ENCODE peak calls at places on chromosomes 1 and 21, in six cellular contexts. One of them, this sample, is unnamed.

GRCh38 chr1:28122183-28122582 is 33.8 kb upstream of the EYA3 start:
- DNase-seq in Calu3: no peak
- DNase-seq in activated naive CD4-positive, alpha-beta T cell treated with anti-CD3 and anti-CD28 coated beads, Interleukin-2, amount 50 U/mL, for 72 hours: no peak
- DNase-seq in fibroblast of pulmonary artery: peak; percentile 48
- DNase-seq in NCI-H774: no peak
- DNase-seq in HEK293T: no peak
- DNase-seq in this sample: no peak

GRCh38 chr1:157034137-157034800 is 11.3 kb downstream of the ARHGEF11 start:
- DNase-seq in Calu3: peak; percentile 39
- DNase-seq in activated naive CD4-positive, alpha-beta T cell treated with anti-CD3 and anti-CD28 coated beads, Interleukin-2, amount 50 U/mL, for 72 hours: no peak
- DNase-seq in fibroblast of pulmonary artery: peak; percentile 20
- DNase-seq in NCI-H774: no peak
- DNase-seq in HEK293T: no peak
- DNase-seq in this sample: no peak

GRCh38 chr1:30745834-30746208 is 11.8 kb downstream of the LAPTM5 start:
- DNase-seq in Calu3: no peak
- DNase-seq in activated naive CD4-positive, alpha-beta T cell treated with anti-CD3 and anti-CD28 coated beads, Interleukin-2, amount 50 U/mL, for 72 hours: no peak
- DNase-seq in fibroblast of pulmonary artery: no peak
- DNase-seq in NCI-H774: no peak
- DNase-seq in HEK293T: no peak
- DNase-seq in this sample: no peak

GRCh38 chr1:226659136-226659535 is 79.9 kb downstream of the ITPKB start:
- DNase-seq in Calu3: no peak
- DNase-seq in activated naive CD4-positive, alpha-beta T cell treated with anti-CD3 and anti-CD28 coated beads, Interleukin-2, amount 50 U/mL, for 72 hours: no peak
- DNase-seq in fibroblast of pulmonary artery: no peak
- DNase-seq in NCI-H774: no peak
- DNase-seq in HEK293T: no peak
- DNase-seq in this sample: no peak

GRCh38 chr1:12595839-12596821 is 21.9 kb downstream of the DHRS3 start:
- DNase-seq in Calu3: peak; percentile 94
- DNase-seq in activated naive CD4-positive, alpha-beta T cell treated with anti-CD3 and anti-CD28 coated beads, Interleukin-2, amount 50 U/mL, for 72 hours: no peak
- DNase-seq in fibroblast of pulmonary artery: peak; percentile 97
- DNase-seq in NCI-H774: no peak
- DNase-seq in HEK293T: no peak
- DNase-seq in this sample: peak; percentile 77

GRCh38 chr1:66262233-66262632 is 271.7 kb upstream of the SGIP1 start:
- DNase-seq in Calu3: peak; percentile 24
- DNase-seq in activated naive CD4-positive, alpha-beta T cell treated with anti-CD3 and anti-CD28 coated beads, Interleukin-2, amount 50 U/mL, for 72 hours: no peak
- DNase-seq in fibroblast of pulmonary artery: peak; percentile 86
- DNase-seq in NCI-H774: no peak
- DNase-seq in HEK293T: no peak
- DNase-seq in this sample: no peak

GRCh38 chr21:30463713-30464112 is 16.5 kb downstream of the KRTAP19-1 start:
- DNase-seq in Calu3: no peak
- DNase-seq in activated naive CD4-positive, alpha-beta T cell treated with anti-CD3 and anti-CD28 coated beads, Interleukin-2, amount 50 U/mL, for 72 hours: no peak
- DNase-seq in fibroblast of pulmonary artery: no peak
- DNase-seq in NCI-H774: no peak
- DNase-seq in HEK293T: no peak
- DNase-seq in this sample: no peak

GRCh38 chr1:62012821-62013220 is 181.8 kb upstream of the L1TD1 start:
- DNase-seq in Calu3: no peak
- DNase-seq in activated naive CD4-positive, alpha-beta T cell treated with anti-CD3 and anti-CD28 coated beads, Interleukin-2, amount 50 U/mL, for 72 hours: no peak
- DNase-seq in fibroblast of pulmonary artery: no peak
- DNase-seq in NCI-H774: no peak
- DNase-seq in HEK293T: no peak
- DNase-seq in this sample: peak; percentile 6

GRCh38 chr1:222233441-222234180 is 314.3 kb downstream of the HHIPL2 start:
- DNase-seq in Calu3: no peak
- DNase-seq in activated naive CD4-positive, alpha-beta T cell treated with anti-CD3 and anti-CD28 coated beads, Interleukin-2, amount 50 U/mL, for 72 hours: no peak
- DNase-seq in fibroblast of pulmonary artery: peak; percentile 40
- DNase-seq in NCI-H774: no peak
- DNase-seq in HEK293T: no peak
- DNase-seq in this sample: no peak

GRCh38 chr1:47593598-47594285 is 155.9 kb downstream of the FOXD2 start:
- DNase-seq in Calu3: no peak
- DNase-seq in activated naive CD4-positive, alpha-beta T cell treated with anti-CD3 and anti-CD28 coated beads, Interleukin-2, amount 50 U/mL, for 72 hours: no peak
- DNase-seq in fibroblast of pulmonary artery: no peak
- DNase-seq in NCI-H774: no peak
- DNase-seq in HEK293T: no peak
- DNase-seq in this sample: no peak

GRCh38 chr1:11152755-11153154 is 36.4 kb upstream of the ANGPTL7 start:
- DNase-seq in Calu3: no peak
- DNase-seq in activated naive CD4-positive, alpha-beta T cell treated with anti-CD3 and anti-CD28 coated beads, Interleukin-2, amount 50 U/mL, for 72 hours: no peak
- DNase-seq in fibroblast of pulmonary artery: no peak
- DNase-seq in NCI-H774: no peak
- DNase-seq in HEK293T: no peak
- DNase-seq in this sample: no peak

GRCh38 chr1:212942679-212943392 is 7.5 kb upstream of the VASH2 start:
- DNase-seq in Calu3: no peak
- DNase-seq in activated naive CD4-positive, alpha-beta T cell treated with anti-CD3 and anti-CD28 coated beads, Interleukin-2, amount 50 U/mL, for 72 hours: no peak
- DNase-seq in fibroblast of pulmonary artery: no peak
- DNase-seq in NCI-H774: no peak
- DNase-seq in HEK293T: no peak
- DNase-seq in this sample: no peak

GRCh38 chr21:15631342-15631741 is 98.4 kb upstream of the USP25 start:
- DNase-seq in Calu3: no peak
- DNase-seq in activated naive CD4-positive, alpha-beta T cell treated with anti-CD3 and anti-CD28 coated beads, Interleukin-2, amount 50 U/mL, for 72 hours: no peak
- DNase-seq in fibroblast of pulmonary artery: peak; percentile 80
- DNase-seq in NCI-H774: no peak
- DNase-seq in HEK293T: no peak
- DNase-seq in this sample: no peak

GRCh38 chr1:44283524-44284173 is 70.4 kb downstream of the DMAP1 start:
- DNase-seq in Calu3: no peak
- DNase-seq in activated naive CD4-positive, alpha-beta T cell treated with anti-CD3 and anti-CD28 coated beads, Interleukin-2, amount 50 U/mL, for 72 hours: no peak
- DNase-seq in fibroblast of pulmonary artery: no peak
- DNase-seq in NCI-H774: peak; percentile 99
- DNase-seq in HEK293T: no peak
- DNase-seq in this sample: peak; percentile 62

GRCh38 chr1:201396859-201397464 is 2.2 kb downstream of the LAD1 start:
- DNase-seq in Calu3: peak; percentile 91
- DNase-seq in activated naive CD4-positive, alpha-beta T cell treated with anti-CD3 and anti-CD28 coated beads, Interleukin-2, amount 50 U/mL, for 72 hours: no peak
- DNase-seq in fibroblast of pulmonary artery: no peak
- DNase-seq in NCI-H774: no peak
- DNase-seq in HEK293T: no peak
- DNase-seq in this sample: peak; percentile 94

GRCh38 chr1:174875306-174875705 is 124.4 kb upstream of the CACYBP start:
- DNase-seq in Calu3: peak; percentile 94
- DNase-seq in activated naive CD4-positive, alpha-beta T cell treated with anti-CD3 and anti-CD28 coated beads, Interleukin-2, amount 50 U/mL, for 72 hours: no peak
- DNase-seq in fibroblast of pulmonary artery: no peak
- DNase-seq in NCI-H774: peak; percentile 92
- DNase-seq in HEK293T: peak; percentile 22
- DNase-seq in this sample: peak; percentile 84

GRCh38 chr21:45877160-45877438 is 104.5 kb upstream of the COL6A1 start:
- DNase-seq in Calu3: no peak
- DNase-seq in activated naive CD4-positive, alpha-beta T cell treated with anti-CD3 and anti-CD28 coated beads, Interleukin-2, amount 50 U/mL, for 72 hours: no peak
- DNase-seq in fibroblast of pulmonary artery: no peak
- DNase-seq in NCI-H774: no peak
- DNase-seq in HEK293T: no peak
- DNase-seq in this sample: no peak

GRCh38 chr21:38092033-38092432 is 164.8 kb upstream of the KCNJ15 start:
- DNase-seq in Calu3: no peak
- DNase-seq in activated naive CD4-positive, alpha-beta T cell treated with anti-CD3 and anti-CD28 coated beads, Interleukin-2, amount 50 U/mL, for 72 hours: no peak
- DNase-seq in fibroblast of pulmonary artery: no peak
- DNase-seq in NCI-H774: no peak
- DNase-seq in HEK293T: no peak
- DNase-seq in this sample: no peak

GRCh38 chr1:24914226-24915069 is 15.6 kb downstream of the RUNX3 start:
- DNase-seq in Calu3: no peak
- DNase-seq in activated naive CD4-positive, alpha-beta T cell treated with anti-CD3 and anti-CD28 coated beads, Interleukin-2, amount 50 U/mL, for 72 hours: no peak
- DNase-seq in fibroblast of pulmonary artery: no peak
- DNase-seq in NCI-H774: no peak
- DNase-seq in HEK293T: no peak
- DNase-seq in this sample: no peak

GRCh38 chr1:211830330-211831142 is at the start of gene LPGAT1:
- DNase-seq in Calu3: peak; percentile 90
- DNase-seq in activated naive CD4-positive, alpha-beta T cell treated with anti-CD3 and anti-CD28 coated beads, Interleukin-2, amount 50 U/mL, for 72 hours: peak; percentile 77
- DNase-seq in fibroblast of pulmonary artery: peak; percentile 59
- DNase-seq in NCI-H774: peak; percentile 79
- DNase-seq in HEK293T: peak; percentile 91
- DNase-seq in this sample: peak; percentile 83

GRCh38 chr1:47347735-47348134 is 14.1 kb downstream of the CMPK1 start:
- DNase-seq in Calu3: no peak
- DNase-seq in activated naive CD4-positive, alpha-beta T cell treated with anti-CD3 and anti-CD28 coated beads, Interleukin-2, amount 50 U/mL, for 72 hours: no peak
- DNase-seq in fibroblast of pulmonary artery: no peak
- DNase-seq in NCI-H774: no peak
- DNase-seq in HEK293T: no peak
- DNase-seq in this sample: no peak

GRCh38 chr1:162724583-162725120 is 65.8 kb upstream of the HSD17B7 start:
- DNase-seq in Calu3: no peak
- DNase-seq in activated naive CD4-positive, alpha-beta T cell treated with anti-CD3 and anti-CD28 coated beads, Interleukin-2, amount 50 U/mL, for 72 hours: no peak
- DNase-seq in fibroblast of pulmonary artery: no peak
- DNase-seq in NCI-H774: no peak
- DNase-seq in HEK293T: no peak
- DNase-seq in this sample: no peak

GRCh38 chr1:163320891-163321290 is 863 bp upstream of the NUF2 start:
- DNase-seq in Calu3: no peak
- DNase-seq in activated naive CD4-positive, alpha-beta T cell treated with anti-CD3 and anti-CD28 coated beads, Interleukin-2, amount 50 U/mL, for 72 hours: no peak
- DNase-seq in fibroblast of pulmonary artery: no peak
- DNase-seq in NCI-H774: no peak
- DNase-seq in HEK293T: no peak
- DNase-seq in this sample: no peak

GRCh38 chr1:236261898-236262297 is 19.9 kb downstream of the ERO1B start:
- DNase-seq in Calu3: no peak
- DNase-seq in activated naive CD4-positive, alpha-beta T cell treated with anti-CD3 and anti-CD28 coated beads, Interleukin-2, amount 50 U/mL, for 72 hours: no peak
- DNase-seq in fibroblast of pulmonary artery: no peak
- DNase-seq in NCI-H774: no peak
- DNase-seq in HEK293T: no peak
- DNase-seq in this sample: no peak

GRCh38 chr1:215056584-215056983 is 26.0 kb upstream of the KCNK2 start:
- DNase-seq in Calu3: no peak
- DNase-seq in activated naive CD4-positive, alpha-beta T cell treated with anti-CD3 and anti-CD28 coated beads, Interleukin-2, amount 50 U/mL, for 72 hours: no peak
- DNase-seq in fibroblast of pulmonary artery: peak; percentile 10
- DNase-seq in NCI-H774: no peak
- DNase-seq in HEK293T: no peak
- DNase-seq in this sample: no peak

GRCh38 chr1:234272656-234273312 is 100.5 kb upstream of the COA6 start:
- DNase-seq in Calu3: no peak
- DNase-seq in activated naive CD4-positive, alpha-beta T cell treated with anti-CD3 and anti-CD28 coated beads, Interleukin-2, amount 50 U/mL, for 72 hours: no peak
- DNase-seq in fibroblast of pulmonary artery: no peak
- DNase-seq in NCI-H774: peak; percentile 73
- DNase-seq in HEK293T: no peak
- DNase-seq in this sample: peak; percentile 59

GRCh38 chr1:230303822-230304221 is 122.3 kb downstream of the PGBD5 start:
- DNase-seq in Calu3: no peak
- DNase-seq in activated naive CD4-positive, alpha-beta T cell treated with anti-CD3 and anti-CD28 coated beads, Interleukin-2, amount 50 U/mL, for 72 hours: no peak
- DNase-seq in fibroblast of pulmonary artery: peak; percentile 81
- DNase-seq in NCI-H774: no peak
- DNase-seq in HEK293T: no peak
- DNase-seq in this sample: no peak

GRCh38 chr1:209076688-209077087 is 506.8 kb upstream of the CAMK1G start:
- DNase-seq in Calu3: no peak
- DNase-seq in activated naive CD4-positive, alpha-beta T cell treated with anti-CD3 and anti-CD28 coated beads, Interleukin-2, amount 50 U/mL, for 72 hours: no peak
- DNase-seq in fibroblast of pulmonary artery: no peak
- DNase-seq in NCI-H774: no peak
- DNase-seq in HEK293T: no peak
- DNase-seq in this sample: no peak

GRCh38 chr1:115222616-115223402 is 115.2 kb downstream of the NGF start:
- DNase-seq in Calu3: no peak
- DNase-seq in activated naive CD4-positive, alpha-beta T cell treated with anti-CD3 and anti-CD28 coated beads, Interleukin-2, amount 50 U/mL, for 72 hours: no peak
- DNase-seq in fibroblast of pulmonary artery: no peak
- DNase-seq in NCI-H774: no peak
- DNase-seq in HEK293T: no peak
- DNase-seq in this sample: no peak

GRCh38 chr1:156429308-156430060 is 60.5 kb downstream of the RHBG start:
- DNase-seq in Calu3: no peak
- DNase-seq in activated naive CD4-positive, alpha-beta T cell treated with anti-CD3 and anti-CD28 coated beads, Interleukin-2, amount 50 U/mL, for 72 hours: no peak
- DNase-seq in fibroblast of pulmonary artery: no peak
- DNase-seq in NCI-H774: no peak
- DNase-seq in HEK293T: no peak
- DNase-seq in this sample: no peak

GRCh38 chr1:235642021-235642942 is 7.3 kb downstream of the GNG4 start:
- DNase-seq in Calu3: peak; percentile 71
- DNase-seq in activated naive CD4-positive, alpha-beta T cell treated with anti-CD3 and anti-CD28 coated beads, Interleukin-2, amount 50 U/mL, for 72 hours: peak; percentile 56
- DNase-seq in fibroblast of pulmonary artery: peak; percentile 67
- DNase-seq in NCI-H774: peak; percentile 64
- DNase-seq in HEK293T: no peak
- DNase-seq in this sample: no peak

GRCh38 chr1:33177996-33178540 is 3.8 kb downstream of the TRIM62 start:
- DNase-seq in Calu3: no peak
- DNase-seq in activated naive CD4-positive, alpha-beta T cell treated with anti-CD3 and anti-CD28 coated beads, Interleukin-2, amount 50 U/mL, for 72 hours: no peak
- DNase-seq in fibroblast of pulmonary artery: no peak
- DNase-seq in NCI-H774: no peak
- DNase-seq in HEK293T: no peak
- DNase-seq in this sample: no peak

GRCh38 chr1:15833069-15833679 is 14.3 kb upstream of the SPEN start:
- DNase-seq in Calu3: peak; percentile 49
- DNase-seq in activated naive CD4-positive, alpha-beta T cell treated with anti-CD3 and anti-CD28 coated beads, Interleukin-2, amount 50 U/mL, for 72 hours: peak; percentile 43
- DNase-seq in fibroblast of pulmonary artery: no peak
- DNase-seq in NCI-H774: no peak
- DNase-seq in HEK293T: no peak
- DNase-seq in this sample: peak; percentile 42

GRCh38 chr1:41314376-41314775 is 46.9 kb upstream of the FOXO6 start:
- DNase-seq in Calu3: no peak
- DNase-seq in activated naive CD4-positive, alpha-beta T cell treated with anti-CD3 and anti-CD28 coated beads, Interleukin-2, amount 50 U/mL, for 72 hours: no peak
- DNase-seq in fibroblast of pulmonary artery: no peak
- DNase-seq in NCI-H774: no peak
- DNase-seq in HEK293T: no peak
- DNase-seq in this sample: no peak

GRCh38 chr1:212413902-212414327 is 771 bp downstream of the PACC1 start:
- DNase-seq in Calu3: no peak
- DNase-seq in activated naive CD4-positive, alpha-beta T cell treated with anti-CD3 and anti-CD28 coated beads, Interleukin-2, amount 50 U/mL, for 72 hours: no peak
- DNase-seq in fibroblast of pulmonary artery: peak; percentile 18
- DNase-seq in NCI-H774: no peak
- DNase-seq in HEK293T: peak; percentile 77
- DNase-seq in this sample: no peak

GRCh38 chr1:6506210-6507036 is 15.0 kb upstream of the PLEKHG5 start:
- DNase-seq in Calu3: no peak
- DNase-seq in activated naive CD4-positive, alpha-beta T cell treated with anti-CD3 and anti-CD28 coated beads, Interleukin-2, amount 50 U/mL, for 72 hours: no peak
- DNase-seq in fibroblast of pulmonary artery: no peak
- DNase-seq in NCI-H774: no peak
- DNase-seq in HEK293T: no peak
- DNase-seq in this sample: no peak

GRCh38 chr1:229624906-229625871 is 733 bp downstream of the TAF5L start:
- DNase-seq in Calu3: peak; percentile 73
- DNase-seq in activated naive CD4-positive, alpha-beta T cell treated with anti-CD3 and anti-CD28 coated beads, Interleukin-2, amount 50 U/mL, for 72 hours: peak; percentile 48
- DNase-seq in fibroblast of pulmonary artery: peak; percentile 44
- DNase-seq in NCI-H774: peak; percentile 72
- DNase-seq in HEK293T: peak; percentile 84
- DNase-seq in this sample: peak; percentile 64

This sample was measured in body of pancreas.